ENCODE peak calls at places on chromosomes 2 and 18, in seven cellular contexts. I is AG09309; Q is stomach; C is epithelial cell of esophagus; K is SK-N-SH; U is CD4-positive, CD25-positive, alpha-beta regulatory T cell; S is NB4. H is an unnamed sample.

GRCh38 chr2:53715568-53715967 is 52.0 kb upstream of the CHAC2 start:
- DNase-seq in I (no peak), Q (no peak), C (peak; percentile 36), K (no peak), U (no peak), S (peak; percentile 7), H (no peak)

GRCh38 chr2:134398300-134398699 is 144.4 kb downstream of the MGAT5 start:
- DNase-seq in I (no peak), Q (no peak), C (peak; percentile 81), K (no peak), U (no peak), S (no peak), H (no peak)

GRCh38 chr18:48975817-48976649 is 25.3 kb upstream of the SMAD7 start:
- DNase-seq in I (no peak), Q (peak; percentile 75), C (peak; percentile 69), K (peak; percentile 98), U (no peak), S (peak; percentile 70), H (no peak)

GRCh38 chr2:69755862-69756467 is 14.0 kb downstream of the ANXA4 start:
- DNase-seq in I (peak; percentile 59), Q (no peak), C (peak; percentile 88), K (no peak), U (no peak), S (peak; percentile 82), H (no peak)

GRCh38 chr2:99771691-99772333 is 282.0 kb upstream of the REV1 start:
- DNase-seq in I (no peak), Q (no peak), C (no peak), K (no peak), U (no peak), S (no peak), H (no peak)

GRCh38 chr2:71927757-71928715 is 219.6 kb downstream of the CYP26B1 start:
- DNase-seq in I (no peak), Q (no peak), C (no peak), K (no peak), U (no peak), S (peak; percentile 75), H (no peak)

GRCh38 chr18:45806226-45806625 is 19.2 kb upstream of the SIGLEC15 start:
- DNase-seq in I (no peak), Q (no peak), C (peak; percentile 74), K (no peak), U (no peak), S (no peak), H (no peak)

GRCh38 chr2:118846667-118847446 is 591 bp downstream of the EN1 start:
- DNase-seq in I (no peak), Q (no peak), C (no peak), K (peak; percentile 65), U (no peak), S (no peak), H (no peak)

GRCh38 chr2:211591456-211591855 is 947.1 kb downstream of the ERBB4 start:
- DNase-seq in I (no peak), Q (no peak), C (no peak), K (no peak), U (no peak), S (no peak), H (no peak)

GRCh38 chr2:148555622-148556294 is 88.8 kb upstream of the EPC2 start:
- DNase-seq in I (no peak), Q (no peak), C (no peak), K (no peak), U (no peak), S (no peak), H (no peak)

GRCh38 chr2:207167129-207167923 is 1.6 kb upstream of the KLF7 start:
- DNase-seq in I (no peak), Q (no peak), C (peak; percentile 64), K (no peak), U (no peak), S (peak; percentile 93), H (no peak)

GRCh38 chr2:239937866-239938640 is 87.1 kb downstream of the NDUFA10 start:
- DNase-seq in I (no peak), Q (peak; percentile 16), C (no peak), K (no peak), U (no peak), S (peak; percentile 69), H (no peak)

GRCh38 chr2:10971131-10971854 is 59.6 kb downstream of the KCNF1 start:
- DNase-seq in I (no peak), Q (no peak), C (no peak), K (no peak), U (no peak), S (no peak), H (no peak)

GRCh38 chr2:240403358-240404104 is 31.9 kb upstream of the GPC1 start:
- DNase-seq in I (no peak), Q (peak; percentile 17), C (no peak), K (no peak), U (no peak), S (no peak), H (no peak)

GRCh38 chr18:1528964-1529509 is 624.4 kb downstream of the ADCYAP1 start:
- DNase-seq in I (no peak), Q (no peak), C (no peak), K (no peak), U (no peak), S (no peak), H (no peak)

GRCh38 chr2:68282814-68283812 is 30.8 kb upstream of the PPP3R1 start:
- DNase-seq in I (no peak), Q (no peak), C (peak; percentile 65), K (peak; percentile 69), U (peak; percentile 46), S (peak; percentile 57), H (peak; percentile 45)

GRCh38 chr18:58497845-58498244 is 131.0 kb downstream of the ALPK2 start:
- DNase-seq in I (no peak), Q (no peak), C (peak; percentile 76), K (no peak), U (no peak), S (no peak), H (no peak)

GRCh38 chr2:238183846-238184245 is 19.6 kb downstream of the ILKAP start:
- DNase-seq in I (peak; percentile 21), Q (no peak), C (no peak), K (no peak), U (no peak), S (no peak), H (no peak)

GRCh38 chr2:217413193-217413592 is 553.3 kb upstream of the TNP1 start:
- DNase-seq in I (no peak), Q (no peak), C (no peak), K (no peak), U (no peak), S (no peak), H (no peak)

GRCh38 chr18:47461977-47462376 is 210.5 kb upstream of the SKOR2 start:
- DNase-seq in I (no peak), Q (no peak), C (no peak), K (no peak), U (no peak), S (no peak), H (no peak)

GRCh38 chr2:128237081-128237534 is 81.6 kb downstream of the HS6ST1 start:
- DNase-seq in I (peak; percentile 61), Q (no peak), C (no peak), K (no peak), U (no peak), S (no peak), H (no peak)

GRCh38 chr2:238638100-238638981 is 209.5 kb upstream of the TWIST2 start:
- DNase-seq in I (no peak), Q (no peak), C (no peak), K (no peak), U (no peak), S (no peak), H (no peak)

GRCh38 chr18:70085641-70086040 is 119.8 kb downstream of the RTTN start:
- DNase-seq in I (no peak), Q (no peak), C (no peak), K (no peak), U (no peak), S (peak; percentile 2), H (no peak)

GRCh38 chr18:12296087-12296403 is 12.0 kb upstream of the TUBB6 start:
- DNase-seq in I (no peak), Q (no peak), C (peak; percentile 55), K (no peak), U (no peak), S (peak; percentile 62), H (no peak)

GRCh38 chr18:62586781-62587487 is 64.1 kb downstream of the ZCCHC2 start:
- DNase-seq in I (no peak), Q (no peak), C (no peak), K (no peak), U (no peak), S (no peak), H (no peak)

GRCh38 chr2:120004254-120004653 is 8.6 kb upstream of the EPB41L5 start:
- DNase-seq in I (no peak), Q (no peak), C (no peak), K (no peak), U (no peak), S (no peak), H (no peak)
- H3K4me3 ChIP-seq in I (no peak overlapping the region), Q (no peak overlapping the region), C (no peak overlapping the region), K (no peak overlapping the region), U (no peak overlapping the region), S (no peak overlapping the region), H (no peak overlapping the region)

GRCh38 chr2:33247325-33247724 is 229.1 kb upstream of the RASGRP3 start:
- DNase-seq in I (no peak), Q (no peak), C (no peak), K (no peak), U (no peak), S (no peak), H (no peak)

GRCh38 chr2:33256162-33256755 is 220.2 kb upstream of the RASGRP3 start:
- DNase-seq in I (no peak), Q (no peak), C (no peak), K (no peak), U (no peak), S (no peak), H (no peak)

GRCh38 chr2:33246432-33246831 is 230.0 kb upstream of the RASGRP3 start:
- DNase-seq in I (no peak), Q (no peak), C (no peak), K (no peak), U (no peak), S (no peak), H (no peak)

GRCh38 chr2:33250417-33251029 is 225.9 kb upstream of the RASGRP3 start:
- DNase-seq in I (no peak), Q (no peak), C (no peak), K (no peak), U (no peak), S (no peak), H (no peak)
- H3K4me3 ChIP-seq in I (no peak overlapping the region), Q (no peak overlapping the region), C (no peak overlapping the region), K (no peak overlapping the region), U (no peak overlapping the region), S (no peak overlapping the region), H (no peak overlapping the region)

DNA sequence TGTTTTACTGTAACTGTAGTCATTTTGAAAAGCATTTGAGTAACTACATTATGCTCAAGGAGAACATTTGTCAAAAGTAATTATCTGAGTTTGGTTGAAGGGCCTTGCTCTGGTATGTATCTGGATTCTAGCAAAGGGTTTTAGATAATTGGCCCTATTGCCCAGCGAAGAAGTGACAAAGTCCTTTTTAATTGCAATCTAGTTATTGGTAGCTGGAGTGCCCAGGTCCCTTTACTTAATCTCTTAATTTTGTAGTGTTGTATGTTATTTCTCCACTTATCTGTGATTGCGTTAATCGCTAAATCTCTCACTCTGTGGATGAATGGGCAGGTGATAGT is 1.8 kb downstream of the ASXL3 start:
- DNase-seq in I (no peak), Q (no peak), C (no peak), K (no peak), U (no peak), S (no peak), H (no peak)
- H3K4me3 ChIP-seq in I (no peak overlapping the region), Q (peak overlapping the region; percentile 71), C (no peak overlapping the region), K (no peak overlapping the region), U (no peak overlapping the region), S (no peak overlapping the region), H (no peak overlapping the region)

GRCh38 chr2:17101091-17101490 is 417.1 kb downstream of the RAD51AP2 start:
- DNase-seq in I (no peak), Q (no peak), C (no peak), K (no peak), U (no peak), S (no peak), H (no peak)

GRCh38 chr2:17095340-17095739 is 422.9 kb downstream of the RAD51AP2 start:
- DNase-seq in I (no peak), Q (no peak), C (no peak), K (no peak), U (no peak), S (no peak), H (no peak)
- H3K4me3 ChIP-seq in I (no peak overlapping the region), Q (no peak overlapping the region), C (no peak overlapping the region), K (no peak overlapping the region), U (no peak overlapping the region), S (no peak overlapping the region), H (no peak overlapping the region)

H was measured in Jurkat, Clone E6-1.